ENCODE peak calls at places on chromosomes 7 and 10, in seven cellular contexts. L is cardiac fibroblast; O is NB4; X is naive thymus-derived CD8-positive, alpha-beta T cell; M is activated naive CD8-positive, alpha-beta T cell treated with anti-CD3 and anti-CD28 coated beads for 36 hours; F is DMS79 treated with DMSO at 0.1 percent for 48 hours; A is tibial nerve. R is an unnamed sample.

GRCh38 chr10:91220194-91220953 is at the start of gene PCGF5:
- DNase-seq in A (peak; percentile 72), O (peak; percentile 94), M (peak; percentile 95), X (peak; percentile 88), F (peak; percentile 48), L (peak; percentile 81), R (no peak)

GRCh38 chr10:8042864-8043568 is 11.5 kb upstream of the GATA3 start:
- DNase-seq in X (no peak), M (no peak), A (no peak), L (no peak), O (no peak), F (no peak), R (no peak)

GRCh38 chr10:75011221-75011620 is 100.2 kb upstream of the SAMD8 start:
- DNase-seq in X (no peak), M (no peak), O (no peak), F (no peak), A (no peak), L (no peak), R (no peak)

GRCh38 chr10:31581741-31582323 is 262.8 kb downstream of the ZEB1 start:
- DNase-seq in A (no peak), M (no peak), X (no peak), L (peak; percentile 10), F (no peak), O (peak; percentile 59), R (no peak)

GRCh38 chr10:70560511-70560931 is 42.0 kb downstream of the PRF1 start:
- DNase-seq in L (no peak), A (no peak), X (no peak), M (no peak), O (no peak), F (no peak), R (no peak)

GRCh38 chr10:71187197-71187596 is 25.2 kb upstream of the UNC5B start:
- DNase-seq in L (no peak), M (no peak), O (no peak), X (no peak), F (no peak), A (no peak), R (no peak)

GRCh38 chr7:88835147-88835728 is 39.7 kb upstream of the TEX47 start:
- DNase-seq in M (no peak), O (peak; percentile 70), F (no peak), X (no peak), L (peak; percentile 11), A (peak; percentile 20), R (no peak)

GRCh38 chr10:118615888-118616287 is 20.4 kb upstream of the PRLHR start:
- DNase-seq in O (no peak), A (no peak), L (peak; percentile 15), X (no peak), M (no peak), F (no peak), R (no peak)

GRCh38 chr10:24706479-24707118 is 17.1 kb downstream of the ARHGAP21 start:
- DNase-seq in A (no peak), L (peak; percentile 97), X (no peak), M (no peak), F (no peak), O (peak; percentile 87), R (no peak)

GRCh38 chr7:56023500-56023899 is 27.7 kb downstream of the PSPH start:
- DNase-seq in O (no peak), A (no peak), F (no peak), M (no peak), L (no peak), X (no peak), R (no peak)

GRCh38 chr10:127678091-127678490 is 58.9 kb upstream of the FOXI2 start:
- DNase-seq in X (no peak), M (no peak), L (no peak), F (no peak), O (no peak), A (no peak), R (no peak)

GRCh38 chr7:54788664-54789063 is 29.7 kb upstream of the SEC61G start:
- DNase-seq in X (no peak), O (peak; percentile 69), A (peak; percentile 35), M (peak; percentile 20), F (peak; percentile 72), L (peak; percentile 92), R (no peak)

GRCh38 chr7:38222481-38223096 is 44.5 kb downstream of the STARD3NL start:
- DNase-seq in X (peak; percentile 66), A (peak; percentile 82), M (no peak), L (peak; percentile 78), O (peak; percentile 79), F (peak; percentile 55), R (no peak)

GRCh38 chr7:80779456-80779855 is 139.4 kb downstream of the SEMA3C start:
- DNase-seq in F (no peak), O (no peak), M (no peak), A (no peak), X (no peak), L (no peak), R (no peak)

R was measured in glomerular endothelial cell.